ENCODE peak calls at places on chromosomes 1 and 21, in seven cellular contexts. U is left lung; Q is heart right ventricle; W is fibroblast of mammary gland; Y is foreskin fibroblast; I is CD4-positive, alpha-beta T cell; H is RWPE1. T is an unnamed sample.
A peak's percentile ranks its signal among the peaks of the same experiment; 100 is the strongest.

GRCh38 chr1:23341829-23342697 is 2.0 kb downstream of the HNRNPR start:
- DNase-seq in I (no peak), Q (no peak), U (no peak), W (peak; percentile 25), Y (no peak), H (no peak), T (no peak)

GRCh38 chr1:30382496-30382895 is 340.9 kb downstream of the MATN1 start:
- DNase-seq in Y (no peak), U (no peak), I (no peak), W (no peak), H (no peak), Q (no peak), T (no peak)

GRCh38 chr1:94790670-94791069 is 29.5 kb upstream of the SLC44A3 start:
- DNase-seq in U (no peak), Y (no peak), H (no peak), I (no peak), W (no peak), Q (no peak), T (no peak)

GRCh38 chr1:75136158-75136815 is 2.1 kb downstream of the LHX8 start:
- DNase-seq in W (no peak), Y (no peak), Q (no peak), H (no peak), I (no peak), U (peak; percentile 67), T (no peak)

GRCh38 chr1:173248247-173248940 is 41.3 kb upstream of the TNFSF4 start:
- DNase-seq in U (no peak), H (no peak), Y (no peak), W (peak; percentile 31), Q (no peak), I (no peak), T (no peak)

GRCh38 chr1:183039985-183040447 is 16.8 kb downstream of the LAMC1 start:
- DNase-seq in Q (no peak), Y (peak; percentile 81), W (peak; percentile 93), H (no peak), U (no peak), I (no peak), T (peak; percentile 69)

GRCh38 chr1:116231752-116232151 is 120.6 kb downstream of the MAB21L3 start:
- DNase-seq in Y (no peak), H (no peak), I (no peak), U (no peak), W (no peak), Q (no peak), T (no peak)

GRCh38 chr1:110743397-110743796 is 68.7 kb upstream of the KCNA3 start:
- DNase-seq in U (no peak), H (no peak), Q (no peak), Y (no peak), W (no peak), I (no peak), T (no peak)

GRCh38 chr1:74193908-74194307 is 4.1 kb downstream of the LRRIQ3 start:
- DNase-seq in H (peak; percentile 3), Q (peak; percentile 4), I (no peak), Y (peak; percentile 23), W (peak; percentile 70), U (no peak), T (peak; percentile 47)

GRCh38 chr1:205938682-205939081 is 4.6 kb downstream of the SLC26A9 start:
- DNase-seq in Q (no peak), U (no peak), Y (no peak), I (no peak), W (no peak), H (no peak), T (no peak)

GRCh38 chr1:232077809-232078208 is 451.2 kb downstream of the DISC1 start:
- DNase-seq in Q (no peak), W (no peak), H (no peak), Y (no peak), U (no peak), I (no peak), T (no peak)

GRCh38 chr1:119815361-119815760 is 4.1 kb upstream of the REG4 start:
- DNase-seq in I (no peak), Y (peak; percentile 41), H (no peak), W (peak; percentile 63), U (no peak), Q (no peak), T (peak; percentile 8)

GRCh38 chr1:165524639-165525038 is 19.2 kb upstream of the LRRC52 start:
- DNase-seq in Q (no peak), W (no peak), Y (no peak), U (no peak), H (no peak), I (no peak), T (no peak)

GRCh38 chr1:182829285-182829932 is 9.7 kb upstream of the DHX9 start:
- DNase-seq in Y (no peak), Q (no peak), I (no peak), W (no peak), U (no peak), H (no peak), T (no peak)

GRCh38 chr1:33257759-33258712 is 1.7 kb downstream of the ZNF362 start:
- DNase-seq in I (no peak), W (no peak), Q (no peak), U (no peak), H (no peak), Y (no peak), T (no peak)

GRCh38 chr1:102097451-102097850 is 100.7 kb upstream of the OLFM3 start:
- DNase-seq in W (no peak), U (no peak), Y (no peak), H (no peak), I (no peak), Q (no peak), T (no peak)

GRCh38 chr1:29122662-29122986 is 1.1 kb downstream of the TMEM200B start:
- DNase-seq in H (peak; percentile 71), W (peak; percentile 87), Y (peak; percentile 88), U (peak; percentile 80), Q (peak; percentile 65), I (no peak), T (peak; percentile 80)

GRCh38 chr21:37783016-37783415 is 133.2 kb downstream of the KCNJ6 start:
- DNase-seq in U (no peak), H (no peak), I (no peak), W (peak; percentile 52), Y (no peak), Q (no peak), T (no peak)

GRCh38 chr1:30060738-30061137 is 662.6 kb downstream of the MATN1 start:
- DNase-seq in Y (no peak), H (no peak), U (no peak), W (no peak), I (no peak), Q (no peak), T (no peak)

DNA sequence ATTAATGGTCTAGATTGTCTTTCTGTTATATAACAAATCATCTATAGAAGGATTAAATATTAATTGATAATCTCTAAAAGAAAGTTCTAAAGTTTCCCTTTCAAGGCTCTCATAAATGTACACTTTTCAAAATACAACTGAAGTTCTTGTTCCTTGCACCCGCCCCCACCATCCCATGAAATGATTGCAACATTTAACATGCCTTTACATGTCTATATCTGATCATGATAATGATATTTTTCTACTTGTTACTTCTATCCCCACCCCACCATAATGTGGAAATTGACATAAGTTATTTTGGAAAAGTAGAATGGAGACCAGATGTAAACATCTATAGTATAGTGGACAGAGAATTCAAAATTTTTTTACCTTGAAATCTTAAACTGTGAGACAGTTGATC is 186.6 kb downstream of the NTNG1 start:
- DNase-seq in H (peak; percentile 4), Q (no peak), I (no peak), U (no peak), W (no peak), Y (no peak), T (no peak)
- TF ChIP-seq CTCF in H (no peak), Q (no peak), I (no peak), U (no peak), W (no peak), Y (no peak), T (no peak)

GRCh38 chr1:212968385-212968863 is 18.1 kb downstream of the VASH2 start:
- DNase-seq in H (no peak), Q (no peak), Y (no peak), I (no peak), W (no peak), U (no peak), T (no peak)

GRCh38 chr1:212970085-212970484 is 19.7 kb downstream of the VASH2 start:
- DNase-seq in H (no peak), Q (no peak), Y (no peak), W (no peak), I (no peak), U (no peak), T (no peak)

GRCh38 chr1:212971312-212971711 is 21.0 kb downstream of the VASH2 start:
- DNase-seq in Q (no peak), Y (no peak), H (no peak), U (no peak), W (no peak), I (no peak), T (no peak)

GRCh38 chr1:212966619-212967018 is 16.3 kb downstream of the VASH2 start:
- DNase-seq in Q (no peak), U (no peak), H (no peak), W (no peak), Y (no peak), I (no peak), T (no peak)

DNA sequence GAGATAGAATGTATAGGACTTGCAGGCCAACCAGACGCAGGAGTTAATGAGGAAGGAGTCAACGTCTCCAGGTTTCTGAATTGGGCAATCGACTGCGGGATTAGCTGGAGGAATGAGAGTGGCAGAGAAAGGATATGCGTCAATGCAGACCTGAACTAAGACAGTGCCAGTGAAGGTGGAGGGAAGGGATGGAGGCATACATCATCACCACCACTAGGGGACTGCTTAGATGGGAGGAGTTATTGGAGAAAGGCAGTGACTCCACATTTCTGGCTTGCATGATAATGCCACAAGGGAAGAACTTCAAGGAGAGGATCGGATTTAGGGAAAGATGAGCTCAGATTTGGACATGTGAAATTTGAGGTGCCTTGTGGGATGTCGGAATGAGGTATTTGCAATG is 17.4 kb downstream of the VASH2 start:
- DNase-seq in Y (peak; percentile 33), U (no peak), H (peak; percentile 41), I (no peak), W (peak; percentile 72), Q (no peak), T (peak; percentile 48)
- TF ChIP-seq CTCF in Y (peak; percentile 60), U (peak; percentile 12), H (no peak), I (no peak), W (peak; percentile 73), Q (peak; percentile 30), T (peak; percentile 78)

GRCh38 chr1:186306533-186306932 is 68.5 kb downstream of the TPR start:
- DNase-seq in Y (no peak), W (no peak), I (no peak), U (no peak), H (no peak), Q (no peak), T (no peak)

GRCh38 chr1:186302378-186302920 is 72.6 kb downstream of the TPR start:
- DNase-seq in I (no peak), W (peak; percentile 24), U (no peak), H (no peak), Q (no peak), Y (no peak), T (no peak)

GRCh38 chr1:186307445-186307844 is 67.6 kb downstream of the TPR start:
- DNase-seq in Y (no peak), I (no peak), U (no peak), H (no peak), W (no peak), Q (no peak), T (no peak)

GRCh38 chr1:186303911-186304310 is 71.1 kb downstream of the TPR start:
- DNase-seq in Y (no peak), W (no peak), I (no peak), H (no peak), Q (no peak), U (no peak), T (no peak)

GRCh38 chr1:186304982-186305949 is 69.8 kb downstream of the TPR start:
- DNase-seq in H (peak; percentile 46), U (no peak), Y (peak; percentile 25), W (peak; percentile 56), I (no peak), Q (no peak), T (peak; percentile 30)
- TF ChIP-seq CTCF in H (peak; percentile 65), U (peak; percentile 21), Y (peak; percentile 66), W (peak; percentile 73), I (peak; percentile 72), Q (peak; percentile 37), T (peak; percentile 77)

GRCh38 chr1:151175910-151176309 is at the start of gene TMOD4:
- DNase-seq in Q (no peak), W (peak; percentile 31), H (no peak), I (no peak), U (no peak), Y (no peak), T (no peak)
- TF ChIP-seq CTCF in Q (peak; percentile 43), W (peak; percentile 55), H (peak; percentile 57), I (peak; percentile 57), U (peak; percentile 19), Y (peak; percentile 51), T (peak; percentile 73)

T was measured in HFFc6.